ENCODE peak calls at places on chromosomes 7 and 10, in six cellular contexts. Z is endodermal cell; U is GM10248; L is activated CD8-positive, alpha-beta T cell treated with anti-CD3 and anti-CD28 coated beads for 36 hours; Y is dorsolateral prefrontal cortex; W is BJ. Q is an unnamed sample.

GRCh38 chr10:114708717-114709352 is 50.8 kb upstream of the ABLIM1 start:
- DNase-seq in Z (peak), U (no peak), L (no peak), Y (no peak), W (peak), Q (no peak)

GRCh38 chr7:38731195-38731594 is 100.0 kb upstream of the AMPH start:
- DNase-seq in Z (no peak), U (no peak), L (no peak), Y (no peak), W (peak), Q (no peak)

GRCh38 chr10:10849306-10849705 is 168.4 kb upstream of the CELF2 start:
- DNase-seq in Z (no peak), U (no peak), L (no peak), Y (no peak), W (no peak), Q (no peak)

GRCh38 chr7:113198226-113198625 is 79.9 kb upstream of the SMIM30 start:
- DNase-seq in Z (no peak), U (no peak), L (no peak), Y (no peak), W (no peak), Q (no peak)

GRCh38 chr10:3525832-3526449 is 259.1 kb downstream of the KLF6 start:
- DNase-seq in Z (no peak), U (no peak), L (no peak), Y (peak), W (peak), Q (peak)

GRCh38 chr7:106655703-106656498 is 5.1 kb downstream of the CCDC71L start:
- DNase-seq in Z (no peak), U (no peak), L (no peak), Y (no peak), W (no peak), Q (no peak)

GRCh38 chr7:11341285-11341944 is 367.7 kb downstream of the PHF14 start:
- DNase-seq in Z (no peak), U (no peak), L (no peak), Y (peak), W (no peak), Q (peak)

GRCh38 chr10:8583096-8583495 is 528.6 kb downstream of the GATA3 start:
- DNase-seq in Z (no peak), U (no peak), L (no peak), Y (no peak), W (no peak), Q (no peak)

GRCh38 chr7:21542891-21543527 is at the start of gene DNAH11:
- DNase-seq in Z (peak), U (peak), L (peak), Y (no peak), W (no peak), Q (peak)

GRCh38 chr10:49141541-49142332 is 7.9 kb upstream of the FAM170B start:
- DNase-seq in Z (no peak), U (peak), L (no peak), Y (no peak), W (no peak), Q (no peak)

GRCh38 chr10:84523509-84523908 is 195.1 kb downstream of the CCSER2 start:
- DNase-seq in Z (no peak), U (no peak), L (no peak), Y (no peak), W (no peak), Q (peak)

GRCh38 chr10:110762109-110762848 is 109.4 kb upstream of the PDCD4 start:
- DNase-seq in Z (no peak), U (no peak), L (no peak), Y (no peak), W (no peak), Q (no peak)

GRCh38 chr7:101235050-101235449 is 2.6 kb downstream of the CLDN15 start:
- DNase-seq in Z (peak), U (no peak), L (no peak), Y (no peak), W (no peak), Q (no peak)

GRCh38 chr10:129825221-129825620 is 138.9 kb downstream of the EBF3 start:
- DNase-seq in Z (no peak), U (no peak), L (no peak), Y (no peak), W (no peak), Q (no peak)

GRCh38 chr10:95245425-95246055 is 45.3 kb downstream of the PDLIM1 start:
- DNase-seq in Z (no peak), U (peak), L (no peak), Y (no peak), W (no peak), Q (no peak)

GRCh38 chr10:100470367-100470766 is 7.6 kb downstream of the WNT8B start:
- DNase-seq in Z (no peak), U (no peak), L (no peak), Y (no peak), W (no peak), Q (no peak)

GRCh38 chr7:151374139-151374538 is 32.5 kb downstream of the NUB1 start:
- DNase-seq in Z (peak), U (no peak), L (no peak), Y (no peak), W (no peak), Q (no peak)

GRCh38 chr10:125102216-125102615 is 58.1 kb downstream of the CTBP2 start:
- DNase-seq in Z (no peak), U (no peak), L (no peak), Y (no peak), W (no peak), Q (peak)

GRCh38 chr10:782751-783648 is 93.5 kb upstream of the DIP2C start:
- DNase-seq in Z (peak), U (peak), L (no peak), Y (no peak), W (no peak), Q (no peak)

GRCh38 chr10:99809931-99810615 is 27.6 kb downstream of the ABCC2 start:
- DNase-seq in Z (no peak), U (no peak), L (no peak), Y (no peak), W (no peak), Q (no peak)

GRCh38 chr7:87818336-87818735 is 57.8 kb downstream of the SLC25A40 start:
- DNase-seq in Z (no peak), U (no peak), L (no peak), Y (no peak), W (no peak), Q (no peak)

GRCh38 chr10:33376976-33377657 is 42.6 kb upstream of the NRP1 start:
- DNase-seq in Z (no peak), U (no peak), L (no peak), Y (no peak), W (peak), Q (no peak)

GRCh38 chr10:64113796-64114195 is 592.6 kb downstream of the REEP3 start:
- DNase-seq in Z (peak), U (no peak), L (no peak), Y (no peak), W (no peak), Q (no peak)

GRCh38 chr10:24723788-24724380 is at the start of gene ARHGAP21:
- DNase-seq in Z (peak), U (peak), L (peak), Y (peak), W (no peak), Q (peak)

GRCh38 chr7:157233677-157234076 is 95.0 kb downstream of the UBE3C start:
- DNase-seq in Z (no peak), U (no peak), L (no peak), Y (no peak), W (no peak), Q (no peak)

GRCh38 chr10:110311357-110311949 is 6.7 kb upstream of the SMNDC1 start:
- DNase-seq in Z (peak), U (peak), L (peak), Y (peak), W (no peak), Q (peak)

GRCh38 chr7:67916571-67916970 is 919.9 kb downstream of the TYW1 start:
- DNase-seq in Z (peak), U (no peak), L (no peak), Y (peak), W (no peak), Q (no peak)

GRCh38 chr7:36161996-36162395 is 8.9 kb downstream of the EEPD1 start:
- DNase-seq in Z (peak), U (no peak), L (no peak), Y (no peak), W (no peak), Q (peak)

GRCh38 chr10:28411648-28412047 is 108.8 kb upstream of the MPP7 start:
- DNase-seq in Z (no peak), U (peak), L (peak), Y (no peak), W (no peak), Q (no peak)

GRCh38 chr10:32055478-32056135 is 618 bp downstream of the KIF5B start:
- DNase-seq in Z (peak), U (peak), L (peak), Y (peak), W (no peak), Q (peak)

GRCh38 chr10:9992656-9993055 is 1025.0 kb upstream of the CELF2 start:
- DNase-seq in Z (peak), U (no peak), L (no peak), Y (peak), W (no peak), Q (no peak)

GRCh38 chr10:34195364-34196057 is 619.6 kb downstream of the PARD3 start:
- DNase-seq in Z (no peak), U (no peak), L (no peak), Y (no peak), W (no peak), Q (no peak)

GRCh38 chr7:55109384-55110167 is 90.8 kb downstream of the EGFR start:
- DNase-seq in Z (no peak), U (no peak), L (no peak), Y (no peak), W (no peak), Q (no peak)

GRCh38 chr10:109922353-109922975 is 847 bp downstream of the XPNPEP1 start:
- DNase-seq in Z (no peak), U (no peak), L (no peak), Y (no peak), W (no peak), Q (no peak)

GRCh38 chr10:125154529-125154928 is 5.8 kb downstream of the CTBP2 start:
- DNase-seq in Z (no peak), U (no peak), L (no peak), Y (no peak), W (no peak), Q (no peak)

GRCh38 chr7:129827467-129827990 is 125.2 kb downstream of the UBE2H start:
- DNase-seq in Z (peak), U (no peak), L (no peak), Y (no peak), W (no peak), Q (no peak)

GRCh38 chr7:129828078-129828762 is 124.5 kb downstream of the UBE2H start:
- DNase-seq in Z (peak), U (no peak), L (no peak), Y (no peak), W (no peak), Q (no peak)

GRCh38 chr7:129825554-129826267 is 127.0 kb downstream of the UBE2H start:
- DNase-seq in Z (peak), U (peak), L (peak), Y (peak), W (no peak), Q (peak)

GRCh38 chr7:129824291-129825004 is 128.3 kb downstream of the UBE2H start:
- DNase-seq in Z (peak), U (no peak), L (no peak), Y (no peak), W (no peak), Q (no peak)

DNA sequence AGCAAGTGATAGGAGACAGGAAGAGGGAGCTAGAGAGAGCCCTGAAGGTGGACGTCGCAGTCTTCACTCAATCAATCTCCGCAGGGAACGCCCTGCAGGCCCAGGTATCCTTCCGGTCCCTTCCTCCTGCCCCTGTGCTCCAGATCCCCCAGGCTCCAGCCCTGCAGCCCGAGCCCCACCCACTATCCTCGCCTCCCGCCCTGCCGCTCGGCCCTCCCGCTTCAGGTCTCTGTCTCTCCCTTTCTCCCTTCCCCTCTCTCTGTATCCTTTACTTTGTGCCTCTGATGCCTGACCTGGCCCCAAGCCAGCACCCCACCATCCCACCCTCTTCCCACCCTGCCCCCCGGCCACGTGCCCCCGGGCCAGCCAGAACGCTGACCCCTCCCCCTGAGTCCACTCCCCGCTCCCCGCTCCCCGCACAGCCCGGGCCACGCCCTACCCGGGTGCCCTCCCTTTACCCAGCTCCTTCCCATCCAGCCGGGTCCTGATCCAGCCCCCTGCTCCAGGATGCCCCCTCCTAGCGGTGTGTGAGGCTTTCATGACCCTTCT is 127.7 kb downstream of the UBE2H start:
- DNase-seq in Z (peak), U (peak), L (peak), Y (peak), W (no peak), Q (peak)
- TF ChIP-seq CTCF in Z (no peak), U (no peak), L (no peak), Y (no peak), W (peak), Q (peak)

DNA sequence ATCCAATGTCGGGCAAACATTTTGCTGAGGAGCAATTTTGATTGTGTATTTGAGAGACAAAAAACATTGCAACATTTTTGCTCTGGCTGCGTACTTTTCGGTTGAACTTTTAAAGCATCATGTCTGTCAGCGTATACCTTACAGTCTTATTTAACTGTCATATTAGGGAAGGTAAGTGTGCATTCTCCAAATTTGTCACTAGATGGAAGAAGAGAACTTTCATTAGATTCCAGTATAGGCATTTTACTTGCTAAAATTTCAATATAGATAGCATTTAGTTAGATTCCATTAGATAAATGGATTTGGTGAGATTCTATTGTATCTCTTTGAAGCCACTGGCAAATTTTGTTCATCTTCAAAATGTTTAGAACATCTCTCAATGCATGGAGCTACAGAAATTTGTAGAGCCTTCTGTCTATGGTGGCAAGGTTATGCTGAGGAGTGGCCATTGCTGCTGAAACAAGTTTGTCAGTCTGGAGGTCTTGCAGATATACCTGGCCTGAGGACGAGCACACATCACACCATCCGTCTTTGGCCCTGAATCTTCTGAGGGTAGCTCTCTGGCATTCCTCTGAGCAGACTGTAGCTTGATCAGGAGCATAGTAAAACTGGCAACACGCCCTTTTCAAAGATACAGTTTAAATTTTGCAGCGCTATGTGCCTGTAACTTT is 437.5 kb upstream of the MBL2 start:
- DNase-seq in Z (peak), U (no peak), L (no peak), Y (no peak), W (no peak), Q (no peak)
- TF ChIP-seq CTCF in Z (peak), U (no peak), L (no peak), Y (no peak), W (no peak), Q (no peak)

DNA sequence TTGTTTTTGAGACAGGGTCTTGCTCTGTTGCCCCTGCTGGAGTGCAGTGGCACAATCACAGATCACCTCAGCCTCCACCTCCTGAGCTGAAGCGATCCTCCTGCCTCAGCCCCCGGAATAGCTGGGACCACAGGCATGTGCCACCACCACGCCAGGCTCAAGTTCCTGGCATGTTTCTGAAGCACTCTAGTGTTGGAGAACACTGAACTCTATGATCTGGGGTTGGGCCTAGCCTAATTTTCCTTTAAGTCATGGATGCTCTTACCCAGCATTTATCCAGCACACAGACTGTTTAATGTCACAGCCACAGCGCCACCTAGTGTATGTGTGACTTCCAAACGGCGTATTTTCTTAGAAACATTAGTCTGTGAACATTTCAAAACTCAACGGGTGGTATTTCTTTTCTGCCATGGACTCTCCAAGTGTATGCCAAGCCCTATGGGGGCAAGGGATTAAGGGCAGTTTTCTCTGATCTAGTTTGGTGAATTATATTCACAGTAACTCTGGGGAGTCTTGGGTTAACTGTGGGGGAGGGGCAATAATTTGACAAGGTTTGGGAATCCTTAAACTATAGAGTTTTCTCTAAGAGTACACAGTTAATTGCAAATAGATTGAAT is 91.8 kb downstream of the CREM start:
- DNase-seq in Z (peak), U (peak), L (peak), Y (peak), W (peak), Q (peak)
- TF ChIP-seq CTCF in Z (peak), U (peak), L (peak), Y (peak), W (peak), Q (no peak)

DNA sequence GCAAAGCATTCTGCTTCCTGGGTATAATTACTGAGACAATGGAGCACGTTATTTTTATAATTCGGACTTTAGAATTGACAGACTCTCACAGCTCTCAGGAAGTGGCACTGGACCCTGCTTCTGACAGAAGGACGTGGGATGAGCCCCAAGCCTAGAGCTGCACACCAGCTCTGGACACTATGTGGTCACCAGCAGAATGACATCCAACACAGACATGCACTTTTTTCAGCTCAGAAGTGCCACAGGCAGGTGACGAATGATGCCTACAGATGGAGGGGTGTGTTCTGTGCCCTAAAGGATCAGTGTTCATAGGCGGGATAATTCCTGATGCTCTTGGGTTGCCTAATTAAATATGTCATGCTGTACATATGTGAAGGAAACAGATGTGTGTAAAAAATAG is 87.9 kb downstream of the VIPR2 start:
- DNase-seq in Z (no peak), U (no peak), L (no peak), Y (no peak), W (no peak), Q (no peak)
- TF ChIP-seq CTCF in Z (no peak), U (no peak), L (no peak), Y (no peak), W (no peak), Q (no peak)

DNA sequence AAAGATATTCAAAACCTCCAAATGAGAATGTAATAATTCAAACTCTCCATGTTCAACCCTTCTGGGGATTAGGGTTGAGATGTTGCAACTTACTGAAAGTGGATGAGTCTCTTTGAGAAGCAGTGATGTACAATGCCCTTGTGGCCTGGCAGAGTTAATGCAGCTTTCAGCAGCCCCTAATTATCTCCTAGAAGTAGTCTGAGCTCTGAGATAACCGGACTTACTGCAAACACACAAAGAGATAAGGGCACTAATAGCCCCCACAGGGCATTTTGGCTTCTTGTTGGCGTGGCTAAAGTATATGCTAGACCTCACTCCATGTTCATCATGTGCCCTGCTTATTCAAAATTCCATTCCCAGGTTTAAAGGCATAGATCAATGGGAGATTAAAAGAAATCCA is 404.7 kb downstream of the NEBL start:
- DNase-seq in Z (no peak), U (no peak), L (no peak), Y (no peak), W (no peak), Q (no peak)
- TF ChIP-seq CTCF in Z (peak), U (no peak), L (no peak), Y (no peak), W (no peak), Q (no peak)

DNA sequence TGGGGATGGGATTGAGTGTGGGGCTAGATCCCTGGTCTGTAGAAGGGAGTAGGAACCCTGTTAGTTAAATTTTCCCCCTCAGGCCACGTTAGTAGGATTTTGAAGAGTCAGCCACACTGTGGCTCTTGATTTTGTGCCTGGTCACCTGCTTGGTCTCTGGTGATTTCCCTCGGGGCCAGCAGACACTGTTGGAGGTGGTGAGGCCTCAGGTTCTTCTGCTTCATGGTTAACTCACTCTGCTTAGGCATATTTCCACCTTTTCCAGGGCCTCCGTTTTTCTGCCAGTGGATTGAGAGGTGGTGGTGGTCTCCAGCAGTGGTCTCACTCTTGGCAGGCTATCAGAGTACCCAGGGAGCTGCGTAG is 4.1 kb downstream of the TSPAN14 start:
- DNase-seq in Z (no peak), U (no peak), L (peak), Y (no peak), W (no peak), Q (no peak)
- TF ChIP-seq CTCF in Z (peak), U (no peak), L (no peak), Y (no peak), W (no peak), Q (peak)